ENCODE peak calls at places on chromosomes 13 and 19, in six cellular contexts. Y is GM12878; R is activated naive CD8-positive, alpha-beta T cell treated with anti-CD3 and anti-CD28 coated beads, Interleukin-2, amount 50 U/mL, for 24 hours; Z is hippocampal formation; T is RPMI8226; O is activated T-cell treated with anti-CD3 and anti-CD28 coated beads, Interleukin-2, amount 50 U/mL, for 48 hours. B is an unnamed sample.

GRCh38 chr19:22601906-22602630 is 32.1 kb upstream of the ZNF492 start:
- DNase-seq in R (no peak), O (no peak), Y (no peak), Z (no peak), T (no peak), B (no peak)

GRCh38 chr13:94351292-94352000 is 128.0 kb downstream of the DCT start:
- DNase-seq in O (no peak), Z (no peak), R (no peak), T (no peak), Y (no peak), B (no peak)

GRCh38 chr19:10852098-10852800 is 4.0 kb downstream of the C19orf38 start:
- DNase-seq in Z (no peak), Y (no peak), R (no peak), O (no peak), T (no peak), B (no peak)

GRCh38 chr13:27622102-27622820 is 569 bp downstream of the POLR1D start:
- DNase-seq in Z (no peak), R (no peak), O (no peak), Y (no peak), T (peak; percentile 5), B (no peak)

GRCh38 chr13:76489299-76489698 is 396.9 kb downstream of the KCTD12 start:
- DNase-seq in T (no peak), Z (no peak), O (no peak), R (no peak), Y (no peak), B (no peak)

GRCh38 chr19:54179921-54180452 is 7.0 kb upstream of the TMC4 start:
- DNase-seq in O (no peak), T (peak; percentile 66), R (no peak), Y (no peak), Z (peak; percentile 26), B (peak; percentile 94)

GRCh38 chr19:53092723-53093122 is 10.5 kb downstream of the ZNF160 start:
- DNase-seq in T (no peak), Z (no peak), Y (no peak), O (no peak), R (no peak), B (no peak)

GRCh38 chr13:31859546-31859945 is 120.2 kb downstream of the RXFP2 start:
- DNase-seq in T (peak; percentile 54), R (no peak), Y (no peak), Z (no peak), O (no peak), B (no peak)

GRCh38 chr19:31316201-31316951 is 32.9 kb downstream of the TSHZ3 start:
- DNase-seq in O (no peak), Y (no peak), T (no peak), R (no peak), Z (no peak), B (no peak)

GRCh38 chr13:112792511-112792910 is 102.7 kb downstream of the ATP11A start:
- DNase-seq in Y (no peak), T (no peak), O (no peak), R (no peak), Z (no peak), B (peak; percentile 7)

GRCh38 chr13:113995051-113995601 is 21.2 kb upstream of the C13orf46 start:
- DNase-seq in T (no peak), Y (no peak), O (no peak), R (no peak), Z (no peak), B (no peak)

GRCh38 chr19:36418287-36419001 is at the start of gene ZFP82:
- DNase-seq in Y (peak; percentile 37), Z (peak; percentile 71), O (peak; percentile 88), R (peak; percentile 83), T (peak; percentile 81), B (peak; percentile 86)

GRCh38 chr13:94660695-94661324 is 51.5 kb downstream of the SOX21 start:
- DNase-seq in T (peak; percentile 22), Y (no peak), O (no peak), Z (no peak), R (no peak), B (no peak)

GRCh38 chr19:13087795-13088537 is 14.7 kb downstream of the LYL1 start:
- DNase-seq in O (no peak), Y (no peak), R (no peak), Z (no peak), T (no peak), B (no peak)

GRCh38 chr19:47210689-47211316 is 20.2 kb downstream of the BBC3 start:
- DNase-seq in R (peak; percentile 82), Z (peak; percentile 16), Y (no peak), T (peak; percentile 75), O (peak; percentile 85), B (peak; percentile 82)

GRCh38 chr13:39415003-39415402 is 188.0 kb downstream of the LHFPL6 start:
- DNase-seq in O (no peak), R (no peak), Z (no peak), T (no peak), Y (no peak), B (no peak)

GRCh38 chr13:74414458-74414857 is 280.3 kb upstream of the KLF12 start:
- DNase-seq in T (no peak), Z (no peak), R (no peak), O (no peak), Y (no peak), B (no peak)

GRCh38 chr19:291561-292280 is 518 bp upstream of the PLPP2 start:
- DNase-seq in T (no peak), O (no peak), R (no peak), Z (no peak), Y (no peak), B (peak; percentile 54)

B was measured in WTC11.